ENCODE peak calls at places on chromosome 16, in five cellular contexts. K is foreskin keratinocyte, H is substantia nigra, A is pons, G is GM19239. V is an unnamed sample.

GRCh38 chr16:74748710-74749073 is 25.9 kb downstream of the FA2H start:
- DNase-seq in K (no peak), G (no peak), H (peak), A (peak), V (no peak)

GRCh38 chr16:24367186-24367585 is 111.1 kb downstream of the CACNG3 start:
- DNase-seq in H (no peak), G (no peak), A (no peak), K (no peak), V (no peak)

GRCh38 chr16:31253642-31254045 is 6.1 kb upstream of the ITGAM start:
- DNase-seq in G (no peak), K (no peak), H (peak), A (peak), V (no peak)

GRCh38 chr16:89605186-89605970 is 8.1 kb upstream of the DPEP1 start:
- DNase-seq in K (no peak), H (no peak), G (no peak), A (no peak), V (no peak)

GRCh38 chr16:3503513-3503912 is 2.7 kb downstream of the CLUAP1 start:
- DNase-seq in A (no peak), G (no peak), K (peak), H (no peak), V (no peak)

GRCh38 chr16:1678500-1679098 is 520 bp downstream of the JPT2 start:
- DNase-seq in K (no peak), H (peak), A (peak), G (no peak), V (no peak)

GRCh38 chr16:79605999-79606398 is 5.5 kb upstream of the MAF start:
- DNase-seq in H (no peak), A (no peak), K (no peak), G (no peak), V (no peak)

GRCh38 chr16:59046335-59046734 is 312.2 kb upstream of the GOT2 start:
- DNase-seq in K (no peak), H (no peak), A (no peak), G (no peak), V (no peak)

GRCh38 chr16:35140293-35140986 is 1681.0 kb downstream of the TP53TG3F start:
- DNase-seq in H (no peak), G (no peak), A (no peak), K (no peak), V (no peak)

GRCh38 chr16:53611151-53611802 is 92.4 kb downstream of the RPGRIP1L start:
- DNase-seq in A (no peak), G (no peak), K (no peak), H (no peak), V (no peak)

GRCh38 chr16:46690281-46691178 is 1.1 kb downstream of the ORC6 start:
- DNase-seq in G (no peak), H (no peak), A (no peak), K (no peak), V (no peak)

GRCh38 chr16:29316673-29317237 is 89.8 kb downstream of the NPIPB11 start:
- DNase-seq in K (no peak), G (no peak), H (no peak), A (no peak), V (no peak)